ENCODE peak calls at places on chromosomes 5 and 9, in ten cellular contexts. One of them, this sample, is unnamed.

GRCh38 chr9:2040828-2041227 is 25.7 kb downstream of the SMARCA2 start:
- DNase-seq in Calu3: no peak
- DNase-seq in iPS-NIHi11: no peak
- DNase-seq in occipital lobe: no peak
- DNase-seq in T-helper 17 cell: no peak
- DNase-seq in Kasumi-1: no peak
- DNase-seq in COR-L47: no peak
- DNase-seq in midbrain: no peak
- DNase-seq in AG09309: no peak
- DNase-seq in D341Med: no peak
- DNase-seq in this sample: no peak

GRCh38 chr9:70217029-70217428 is 41.7 kb upstream of the SMC5 start:
- DNase-seq in Calu3: no peak
- DNase-seq in iPS-NIHi11: no peak
- DNase-seq in occipital lobe: no peak
- DNase-seq in T-helper 17 cell: no peak
- DNase-seq in Kasumi-1: no peak
- DNase-seq in COR-L47: no peak
- DNase-seq in midbrain: no peak
- DNase-seq in AG09309: no peak
- DNase-seq in D341Med: no peak
- DNase-seq in this sample: no peak

GRCh38 chr5:14204785-14205321 is 61.7 kb downstream of the TRIO start:
- DNase-seq in Calu3: peak; percentile 64
- DNase-seq in iPS-NIHi11: no peak
- DNase-seq in occipital lobe: no peak
- DNase-seq in T-helper 17 cell: no peak
- DNase-seq in Kasumi-1: peak; percentile 92
- DNase-seq in COR-L47: peak; percentile 40
- DNase-seq in midbrain: peak; percentile 15
- DNase-seq in AG09309: peak; percentile 67
- DNase-seq in D341Med: no peak
- DNase-seq in this sample: no peak

GRCh38 chr9:137829260-137829996 is 48.2 kb upstream of the CACNA1B start:
- DNase-seq in Calu3: no peak
- DNase-seq in iPS-NIHi11: no peak
- DNase-seq in occipital lobe: no peak
- DNase-seq in T-helper 17 cell: no peak
- DNase-seq in Kasumi-1: no peak
- DNase-seq in COR-L47: no peak
- DNase-seq in midbrain: no peak
- DNase-seq in AG09309: no peak
- DNase-seq in D341Med: no peak
- DNase-seq in this sample: no peak

GRCh38 chr5:149796025-149796424 is 65.9 kb downstream of the PPARGC1B start:
- DNase-seq in Calu3: no peak
- DNase-seq in iPS-NIHi11: peak; percentile 35
- DNase-seq in occipital lobe: no peak
- DNase-seq in T-helper 17 cell: no peak
- DNase-seq in Kasumi-1: no peak
- DNase-seq in COR-L47: no peak
- DNase-seq in midbrain: no peak
- DNase-seq in AG09309: no peak
- DNase-seq in D341Med: no peak
- DNase-seq in this sample: no peak

GRCh38 chr5:7181841-7182240 is 214.1 kb upstream of the ADCY2 start:
- DNase-seq in Calu3: no peak
- DNase-seq in iPS-NIHi11: no peak
- DNase-seq in occipital lobe: no peak
- DNase-seq in T-helper 17 cell: no peak
- DNase-seq in Kasumi-1: no peak
- DNase-seq in COR-L47: no peak
- DNase-seq in midbrain: no peak
- DNase-seq in AG09309: no peak
- DNase-seq in D341Med: no peak
- DNase-seq in this sample: no peak

GRCh38 chr5:66694036-66694435 is 97.8 kb downstream of the MAST4 start:
- DNase-seq in Calu3: no peak
- DNase-seq in iPS-NIHi11: no peak
- DNase-seq in occipital lobe: no peak
- DNase-seq in T-helper 17 cell: no peak
- DNase-seq in Kasumi-1: no peak
- DNase-seq in COR-L47: no peak
- DNase-seq in midbrain: no peak
- DNase-seq in AG09309: no peak
- DNase-seq in D341Med: no peak
- DNase-seq in this sample: no peak

GRCh38 chr9:81874926-81875325 is 53.3 kb upstream of the SPATA31D4 start:
- DNase-seq in Calu3: no peak
- DNase-seq in iPS-NIHi11: no peak
- DNase-seq in occipital lobe: no peak
- DNase-seq in T-helper 17 cell: no peak
- DNase-seq in Kasumi-1: no peak
- DNase-seq in COR-L47: no peak
- DNase-seq in midbrain: no peak
- DNase-seq in AG09309: no peak
- DNase-seq in D341Med: no peak
- DNase-seq in this sample: peak; percentile 21

GRCh38 chr5:107184066-107184465 is 486.7 kb downstream of the EFNA5 start:
- DNase-seq in Calu3: no peak
- DNase-seq in iPS-NIHi11: no peak
- DNase-seq in occipital lobe: no peak
- DNase-seq in T-helper 17 cell: no peak
- DNase-seq in Kasumi-1: no peak
- DNase-seq in COR-L47: no peak
- DNase-seq in midbrain: no peak
- DNase-seq in AG09309: no peak
- DNase-seq in D341Med: no peak
- DNase-seq in this sample: no peak

GRCh38 chr5:160305319-160305718 is 7.0 kb downstream of the CCNJL start:
- DNase-seq in Calu3: no peak
- DNase-seq in iPS-NIHi11: no peak
- DNase-seq in occipital lobe: no peak
- DNase-seq in T-helper 17 cell: no peak
- DNase-seq in Kasumi-1: no peak
- DNase-seq in COR-L47: no peak
- DNase-seq in midbrain: no peak
- DNase-seq in AG09309: no peak
- DNase-seq in D341Med: no peak
- DNase-seq in this sample: no peak

GRCh38 chr5:61599370-61600140 is 267.5 kb downstream of the ZSWIM6 start:
- DNase-seq in Calu3: peak; percentile 29
- DNase-seq in iPS-NIHi11: no peak
- DNase-seq in occipital lobe: no peak
- DNase-seq in T-helper 17 cell: no peak
- DNase-seq in Kasumi-1: peak; percentile 33
- DNase-seq in COR-L47: peak; percentile 55
- DNase-seq in midbrain: peak; percentile 35
- DNase-seq in AG09309: no peak
- DNase-seq in D341Med: no peak
- DNase-seq in this sample: no peak

GRCh38 chr5:149060325-149060724 is 2.5 kb downstream of the SH3TC2 start:
- DNase-seq in Calu3: peak; percentile 48
- DNase-seq in iPS-NIHi11: no peak
- DNase-seq in occipital lobe: no peak
- DNase-seq in T-helper 17 cell: no peak
- DNase-seq in Kasumi-1: peak; percentile 64
- DNase-seq in COR-L47: peak; percentile 49
- DNase-seq in midbrain: no peak
- DNase-seq in AG09309: no peak
- DNase-seq in D341Med: no peak
- DNase-seq in this sample: no peak

GRCh38 chr5:110441035-110441434 is 285.4 kb downstream of the TMEM232 start:
- DNase-seq in Calu3: peak; percentile 35
- DNase-seq in iPS-NIHi11: peak; percentile 45
- DNase-seq in occipital lobe: no peak
- DNase-seq in T-helper 17 cell: no peak
- DNase-seq in Kasumi-1: peak; percentile 44
- DNase-seq in COR-L47: peak; percentile 17
- DNase-seq in midbrain: peak; percentile 13
- DNase-seq in AG09309: peak; percentile 24
- DNase-seq in D341Med: peak; percentile 12
- DNase-seq in this sample: peak; percentile 28

GRCh38 chr9:114799441-114799840 is 6.4 kb downstream of the TNFSF15 start:
- DNase-seq in Calu3: no peak
- DNase-seq in iPS-NIHi11: peak; percentile 68
- DNase-seq in occipital lobe: no peak
- DNase-seq in T-helper 17 cell: no peak
- DNase-seq in Kasumi-1: no peak
- DNase-seq in COR-L47: no peak
- DNase-seq in midbrain: no peak
- DNase-seq in AG09309: no peak
- DNase-seq in D341Med: no peak
- DNase-seq in this sample: no peak

GRCh38 chr9:132187006-132187760 is 25.3 kb downstream of the NTNG2 start:
- DNase-seq in Calu3: no peak
- DNase-seq in iPS-NIHi11: no peak
- DNase-seq in occipital lobe: no peak
- DNase-seq in T-helper 17 cell: no peak
- DNase-seq in Kasumi-1: no peak
- DNase-seq in COR-L47: no peak
- DNase-seq in midbrain: peak; percentile 16
- DNase-seq in AG09309: no peak
- DNase-seq in D341Med: no peak
- DNase-seq in this sample: no peak

GRCh38 chr9:109652112-109652511 is 127.9 kb upstream of the PALM2AKAP2 start:
- DNase-seq in Calu3: no peak
- DNase-seq in iPS-NIHi11: no peak
- DNase-seq in occipital lobe: no peak
- DNase-seq in T-helper 17 cell: no peak
- DNase-seq in Kasumi-1: no peak
- DNase-seq in COR-L47: no peak
- DNase-seq in midbrain: no peak
- DNase-seq in AG09309: peak; percentile 1
- DNase-seq in D341Med: no peak
- DNase-seq in this sample: no peak

GRCh38 chr5:9105851-9106250 is 440.0 kb downstream of the SEMA5A start:
- DNase-seq in Calu3: no peak
- DNase-seq in iPS-NIHi11: no peak
- DNase-seq in occipital lobe: no peak
- DNase-seq in T-helper 17 cell: no peak
- DNase-seq in Kasumi-1: no peak
- DNase-seq in COR-L47: no peak
- DNase-seq in midbrain: no peak
- DNase-seq in AG09309: no peak
- DNase-seq in D341Med: no peak
- DNase-seq in this sample: no peak

GRCh38 chr9:100377015-100377414 is 24.3 kb upstream of the TEX10 start:
- DNase-seq in Calu3: no peak
- DNase-seq in iPS-NIHi11: no peak
- DNase-seq in occipital lobe: no peak
- DNase-seq in T-helper 17 cell: no peak
- DNase-seq in Kasumi-1: no peak
- DNase-seq in COR-L47: no peak
- DNase-seq in midbrain: no peak
- DNase-seq in AG09309: no peak
- DNase-seq in D341Med: no peak
- DNase-seq in this sample: no peak

GRCh38 chr5:157772077-157772613 is 28.6 kb downstream of the LSM11 start:
- DNase-seq in Calu3: no peak
- DNase-seq in iPS-NIHi11: peak; percentile 10
- DNase-seq in occipital lobe: no peak
- DNase-seq in T-helper 17 cell: no peak
- DNase-seq in Kasumi-1: no peak
- DNase-seq in COR-L47: no peak
- DNase-seq in midbrain: no peak
- DNase-seq in AG09309: no peak
- DNase-seq in D341Med: no peak
- DNase-seq in this sample: no peak

GRCh38 chr5:68482199-68482598 is 266.6 kb downstream of the PIK3R1 start:
- DNase-seq in Calu3: no peak
- DNase-seq in iPS-NIHi11: no peak
- DNase-seq in occipital lobe: peak; percentile 43
- DNase-seq in T-helper 17 cell: no peak
- DNase-seq in Kasumi-1: peak; percentile 20
- DNase-seq in COR-L47: no peak
- DNase-seq in midbrain: no peak
- DNase-seq in AG09309: no peak
- DNase-seq in D341Med: no peak
- DNase-seq in this sample: no peak

GRCh38 chr9:81317223-81317622 is 372.1 kb downstream of the TLE1 start:
- DNase-seq in Calu3: no peak
- DNase-seq in iPS-NIHi11: no peak
- DNase-seq in occipital lobe: no peak
- DNase-seq in T-helper 17 cell: no peak
- DNase-seq in Kasumi-1: no peak
- DNase-seq in COR-L47: no peak
- DNase-seq in midbrain: no peak
- DNase-seq in AG09309: no peak
- DNase-seq in D341Med: no peak
- DNase-seq in this sample: no peak

GRCh38 chr5:172453986-172454354 is 355 bp downstream of the SH3PXD2B start:
- DNase-seq in Calu3: peak; percentile 36
- DNase-seq in iPS-NIHi11: peak; percentile 59
- DNase-seq in occipital lobe: no peak
- DNase-seq in T-helper 17 cell: no peak
- DNase-seq in Kasumi-1: peak; percentile 15
- DNase-seq in COR-L47: no peak
- DNase-seq in midbrain: peak; percentile 27
- DNase-seq in AG09309: no peak
- DNase-seq in D341Med: peak; percentile 58
- DNase-seq in this sample: no peak

GRCh38 chr5:33129309-33129708 is 311.5 kb upstream of the TARS1 start:
- DNase-seq in Calu3: no peak
- DNase-seq in iPS-NIHi11: no peak
- DNase-seq in occipital lobe: no peak
- DNase-seq in T-helper 17 cell: no peak
- DNase-seq in Kasumi-1: no peak
- DNase-seq in COR-L47: no peak
- DNase-seq in midbrain: no peak
- DNase-seq in AG09309: no peak
- DNase-seq in D341Med: no peak
- DNase-seq in this sample: no peak

GRCh38 chr5:66307647-66308257 is 163.7 kb downstream of the SREK1 start:
- DNase-seq in Calu3: no peak
- DNase-seq in iPS-NIHi11: peak; percentile 71
- DNase-seq in occipital lobe: peak; percentile 3
- DNase-seq in T-helper 17 cell: no peak
- DNase-seq in Kasumi-1: peak; percentile 85
- DNase-seq in COR-L47: peak; percentile 75
- DNase-seq in midbrain: peak; percentile 82
- DNase-seq in AG09309: peak; percentile 38
- DNase-seq in D341Med: peak; percentile 56
- DNase-seq in this sample: peak; percentile 22